ENCODE peak calls at places on chromosomes 5 and 9, in ten cellular contexts. H is HT1080; K is adipocyte; J is NCI-H69; G is lower lobe of right lung; W is cerebellar nuclear complex; V is DMS 273 treated with DMSO at 0.1 percent for 48 hours; R is stimulated activated CD4-positive, alpha-beta T cell treated with anti-CD3 and anti-CD28 coated beads, Interleukin-12 subunit alpha, Interleukin-12 subunit beta, amount 100 ng/mL, for 4 hours; Q is activated T-helper 9 cell treated with anti-CD3 and anti-CD28 coated beads, Interleukin-2, amount 50 U/mL, for 16 hours; S is GM03348. N is an unnamed sample.

GRCh38 chr5:40383719-40384651 is 295.7 kb upstream of the PTGER4 start:
- DNase-seq in H (peak), K (peak), J (no peak), G (no peak), W (no peak), V (no peak), R (no peak), Q (no peak), S (peak), N (no peak)

GRCh38 chr5:151904921-151905320 is 19.7 kb downstream of the GLRA1 start:
- DNase-seq in H (no peak), K (peak), J (no peak), G (no peak), W (no peak), V (no peak), R (no peak), Q (no peak), S (no peak), N (no peak)

GRCh38 chr5:138636401-138636944 is 61.3 kb upstream of the HSPA9 start:
- DNase-seq in H (no peak), K (no peak), J (peak), G (no peak), W (no peak), V (no peak), R (no peak), Q (no peak), S (no peak), N (no peak)

GRCh38 chr9:21153688-21154608 is 12.3 kb upstream of the IFNW1 start:
- DNase-seq in H (peak), K (peak), J (peak), G (peak), W (no peak), V (peak), R (no peak), Q (no peak), S (peak), N (no peak)

GRCh38 chr5:104247260-104247659 is 684.7 kb upstream of the NUDT12 start:
- DNase-seq in H (no peak), K (no peak), J (peak), G (no peak), W (no peak), V (no peak), R (no peak), Q (no peak), S (no peak), N (no peak)

GRCh38 chr9:93959739-93960154 is 4.6 kb upstream of the BARX1 start:
- DNase-seq in H (no peak), K (no peak), J (no peak), G (no peak), W (no peak), V (no peak), R (no peak), Q (no peak), S (no peak), N (no peak)

GRCh38 chr9:97536480-97536879 is 35.0 kb downstream of the TMOD1 start:
- DNase-seq in H (no peak), K (no peak), J (no peak), G (no peak), W (no peak), V (no peak), R (no peak), Q (no peak), S (no peak), N (no peak)

GRCh38 chr5:65192326-65192725 is 289.4 kb downstream of the ADAMTS6 start:
- DNase-seq in H (no peak), K (no peak), J (no peak), G (no peak), W (no peak), V (no peak), R (no peak), Q (no peak), S (no peak), N (no peak)

GRCh38 chr5:147310059-147310704 is 75.4 kb downstream of the STK32A start:
- DNase-seq in H (peak), K (peak), J (peak), G (peak), W (no peak), V (peak), R (no peak), Q (no peak), S (peak), N (peak)

N was measured in coronary artery.